ENCODE peak calls at places on chromosome 1, in nine cellular contexts. T is PC-9, V is activated gamma-delta T cell, D is DMS79, H is neuronal stem cell, L is T-helper 22 cell, M is Ammon's horn, W is NCI-H2081, U is amniotic epithelial cell. B is an unnamed sample.

GRCh38 chr1:45974541-45975269 is 157.7 kb downstream of the PIK3R3 start:
- DNase-seq in U (no peak), D (peak), H (no peak), V (no peak), T (no peak), M (no peak), L (no peak), W (no peak), B (no peak)

GRCh38 chr1:34369701-34370455 is 193.2 kb downstream of the C1orf94 start:
- DNase-seq in D (no peak), W (no peak), L (no peak), M (no peak), H (no peak), T (no peak), V (no peak), U (no peak), B (no peak)

GRCh38 chr1:205443585-205444299 is 12.1 kb downstream of the BLACAT1 start:
- DNase-seq in L (no peak), M (no peak), D (no peak), V (no peak), U (no peak), T (no peak), H (no peak), W (no peak), B (no peak)

GRCh38 chr1:19209439-19209989 is 552 bp downstream of the UBR4 start:
- DNase-seq in L (peak), T (no peak), V (no peak), U (peak), W (no peak), M (peak), D (no peak), H (no peak), B (peak)

GRCh38 chr1:161374373-161374772 is 6.7 kb upstream of the CFAP126 start:
- DNase-seq in W (no peak), T (no peak), L (no peak), H (no peak), U (peak), V (no peak), D (no peak), M (no peak), B (no peak)

GRCh38 chr1:177286396-177286795 is 115.6 kb downstream of the BRINP2 start:
- DNase-seq in U (no peak), D (no peak), W (no peak), H (no peak), M (no peak), L (no peak), T (no peak), V (no peak), B (no peak)

GRCh38 chr1:174953657-174954435 is 45.9 kb upstream of the CACYBP start:
- DNase-seq in M (no peak), D (peak), V (no peak), T (peak), W (peak), L (no peak), H (peak), U (no peak), B (no peak)

GRCh38 chr1:161884475-161884874 is 118.4 kb downstream of the ATF6 start:
- DNase-seq in H (no peak), T (no peak), V (no peak), W (no peak), U (no peak), M (no peak), L (no peak), D (peak), B (no peak)

GRCh38 chr1:92043621-92044020 is 13.8 kb downstream of the EPHX4 start:
- DNase-seq in T (no peak), V (no peak), H (no peak), W (peak), D (no peak), L (no peak), M (no peak), U (no peak), B (no peak)

GRCh38 chr1:9874959-9875635 is 35.0 kb downstream of the CTNNBIP1 start:
- DNase-seq in M (peak), H (peak), V (no peak), U (peak), W (peak), L (peak), D (peak), T (peak), B (peak)

GRCh38 chr1:1092890-1093609 is 18.9 kb upstream of the RNF223 start:
- DNase-seq in M (no peak), L (no peak), W (no peak), V (no peak), U (no peak), T (no peak), D (no peak), H (no peak), B (no peak)

GRCh38 chr1:208850441-208850840 is 606.3 kb upstream of the PLXNA2 start:
- DNase-seq in V (no peak), L (no peak), H (no peak), M (no peak), U (no peak), D (no peak), W (no peak), T (no peak), B (no peak)

GRCh38 chr1:65036614-65037180 is 70.3 kb upstream of the JAK1 start:
- DNase-seq in L (no peak), T (peak), W (no peak), M (no peak), U (peak), D (no peak), V (no peak), H (no peak), B (no peak)

GRCh38 chr1:183568176-183569041 is 21.9 kb downstream of the NCF2 start:
- DNase-seq in T (no peak), W (no peak), L (no peak), H (no peak), M (no peak), D (no peak), U (no peak), V (no peak), B (no peak)

GRCh38 chr1:247347395-247348222 is 15.9 kb upstream of the ZNF496 start:
- DNase-seq in W (no peak), M (no peak), H (no peak), T (no peak), U (no peak), V (no peak), D (no peak), L (no peak), B (no peak)

GRCh38 chr1:85473390-85473789 is 8.4 kb upstream of the DDAH1 start:
- DNase-seq in V (no peak), T (peak), W (no peak), L (no peak), U (peak), H (no peak), M (no peak), D (no peak), B (no peak)

GRCh38 chr1:114610546-114611245 is 29.3 kb upstream of the BCAS2 start:
- DNase-seq in L (no peak), H (no peak), D (no peak), M (no peak), U (peak), T (no peak), V (no peak), W (no peak), B (no peak)

GRCh38 chr1:157369808-157370521 is 182.3 kb downstream of the FCRL5 start:
- DNase-seq in T (peak), V (no peak), L (no peak), D (no peak), M (peak), W (peak), U (peak), H (peak), B (no peak)

GRCh38 chr1:90721210-90722194 is 4.4 kb upstream of the BARHL2 start:
- DNase-seq in L (no peak), T (peak), W (peak), M (peak), H (no peak), U (peak), V (no peak), D (peak), B (peak)

GRCh38 chr1:229509576-229509975 is 1.4 kb upstream of the NUP133 start:
- DNase-seq in U (peak), L (no peak), V (no peak), H (no peak), W (no peak), T (no peak), M (no peak), D (no peak), B (no peak)

GRCh38 chr1:43669878-43670277 is 19.9 kb downstream of the KDM4A start:
- DNase-seq in H (no peak), D (no peak), W (no peak), L (no peak), U (no peak), M (no peak), V (no peak), T (no peak), B (no peak)

GRCh38 chr1:184051138-184051484 is 419 bp upstream of the TSEN15 start:
- DNase-seq in V (no peak), L (no peak), T (no peak), M (no peak), D (no peak), H (no peak), W (no peak), U (peak), B (no peak)

GRCh38 chr1:86356247-86356646 is 39.9 kb downstream of the ODF2L start:
- DNase-seq in W (no peak), H (no peak), M (no peak), V (no peak), T (no peak), L (no peak), D (no peak), U (no peak), B (no peak)

GRCh38 chr1:244187310-244187709 is 136.2 kb downstream of the ZBTB18 start:
- DNase-seq in H (no peak), W (no peak), U (no peak), V (no peak), T (no peak), D (no peak), L (no peak), M (peak), B (no peak)

GRCh38 chr1:157937743-157938142 is 55.7 kb upstream of the KIRREL1 start:
- DNase-seq in H (no peak), U (no peak), L (no peak), M (peak), V (no peak), D (no peak), W (no peak), T (no peak), B (no peak)

GRCh38 chr1:153933420-153933819 is 10.6 kb upstream of the GATAD2B start:
- DNase-seq in D (no peak), W (no peak), H (no peak), T (no peak), V (no peak), M (no peak), L (no peak), U (no peak), B (no peak)

GRCh38 chr1:192053661-192054060 is 104.6 kb upstream of the RGS18 start:
- DNase-seq in V (no peak), D (no peak), U (no peak), M (peak), T (no peak), L (no peak), H (no peak), W (no peak), B (no peak)

GRCh38 chr1:8094481-8095241 is 68.6 kb upstream of the ERRFI1 start:
- DNase-seq in D (peak), M (no peak), H (no peak), L (no peak), W (no peak), V (no peak), U (peak), T (no peak), B (no peak)

GRCh38 chr1:22208265-22208972 is 65.5 kb upstream of the WNT4 start:
- DNase-seq in W (no peak), U (no peak), H (peak), V (no peak), D (no peak), L (no peak), M (no peak), T (no peak), B (no peak)

GRCh38 chr1:170675825-170676224 is 11.9 kb downstream of the PRRX1 start:
- DNase-seq in H (no peak), W (no peak), U (peak), M (no peak), D (no peak), L (no peak), V (no peak), T (no peak), B (no peak)

GRCh38 chr1:180912211-180912800 is 391 bp upstream of the KIAA1614 start:
- DNase-seq in L (no peak), M (no peak), H (peak), D (no peak), U (peak), T (no peak), V (no peak), W (no peak), B (peak)

GRCh38 chr1:36497207-36497606 is 14.5 kb upstream of the CSF3R start:
- DNase-seq in L (no peak), V (no peak), W (no peak), D (no peak), M (no peak), U (peak), T (peak), H (no peak), B (no peak)

GRCh38 chr1:115134850-115135484 is 45.7 kb upstream of the TSPAN2 start:
- DNase-seq in W (no peak), T (peak), V (no peak), D (no peak), L (no peak), U (peak), M (no peak), H (no peak), B (no peak)

GRCh38 chr1:98059616-98060015 is 138.8 kb upstream of the DPYD start:
- DNase-seq in L (no peak), D (no peak), T (no peak), U (no peak), W (no peak), H (no peak), V (no peak), M (no peak), B (no peak)

GRCh38 chr1:204701229-204701628 is 15.7 kb upstream of the LRRN2 start:
- DNase-seq in M (no peak), H (no peak), D (no peak), U (no peak), W (no peak), T (no peak), V (no peak), L (no peak), B (no peak)

GRCh38 chr1:68185743-68186142 is 46.6 kb downstream of the WLS start:
- DNase-seq in H (no peak), V (no peak), D (no peak), T (peak), U (no peak), L (no peak), W (no peak), M (no peak), B (no peak)

GRCh38 chr1:10793129-10793651 is 3.3 kb downstream of the CASZ1 start:
- DNase-seq in V (no peak), D (peak), T (peak), L (no peak), H (no peak), M (no peak), U (peak), W (no peak), B (no peak)

GRCh38 chr1:222543817-222544216 is 4.1 kb downstream of the HHIPL2 start:
- DNase-seq in H (no peak), D (no peak), V (no peak), T (no peak), W (no peak), U (no peak), L (no peak), M (no peak), B (no peak)